ENCODE peak calls at places on chromosomes 1 and 21, in eight cellular contexts. One of them, this sample, is unnamed.

GRCh38 chr1:162248854-162249535 is 127.7 kb downstream of the SPATA46 start:
- DNase-seq in suprapubic skin: no peak
- DNase-seq in GM12891: no peak
- DNase-seq in sigmoid colon: no peak
- DNase-seq in K562: no peak
- DNase-seq in transverse colon: no peak
- DNase-seq in spleen: no peak
- DNase-seq in HCT116: no peak
- DNase-seq in this sample: no peak

GRCh38 chr1:33086384-33086850 is 5.5 kb downstream of the AZIN2 start:
- DNase-seq in suprapubic skin: peak; percentile 85
- DNase-seq in HCT116: peak; percentile 62
- DNase-seq in GM12891: no peak
- DNase-seq in sigmoid colon: peak; percentile 87
- DNase-seq in K562: peak; percentile 85
- DNase-seq in transverse colon: peak; percentile 72
- DNase-seq in spleen: no peak
- DNase-seq in this sample: peak; percentile 63

GRCh38 chr21:17612023-17612564 is 607 bp downstream of the BTG3 start:
- DNase-seq in sigmoid colon: peak; percentile 70
- DNase-seq in GM12891: no peak
- DNase-seq in suprapubic skin: peak; percentile 83
- DNase-seq in HCT116: no peak
- DNase-seq in spleen: peak; percentile 87
- DNase-seq in transverse colon: peak; percentile 41
- DNase-seq in K562: no peak
- DNase-seq in this sample: peak; percentile 90

GRCh38 chr1:210377934-210378333 is 49.2 kb downstream of the HHAT start:
- DNase-seq in transverse colon: no peak
- DNase-seq in HCT116: no peak
- DNase-seq in suprapubic skin: no peak
- DNase-seq in sigmoid colon: no peak
- DNase-seq in spleen: no peak
- DNase-seq in K562: no peak
- DNase-seq in GM12891: no peak
- DNase-seq in this sample: no peak

GRCh38 chr21:26844258-26845065 is 747 bp downstream of the ADAMTS1 start:
- DNase-seq in spleen: peak; percentile 77
- DNase-seq in transverse colon: no peak
- DNase-seq in GM12891: no peak
- DNase-seq in suprapubic skin: no peak
- DNase-seq in sigmoid colon: peak; percentile 84
- DNase-seq in HCT116: no peak
- DNase-seq in K562: no peak
- DNase-seq in this sample: no peak

GRCh38 chr21:33386222-33386784 is 16.9 kb upstream of the IFNGR2 start:
- DNase-seq in GM12891: no peak
- DNase-seq in suprapubic skin: no peak
- DNase-seq in HCT116: no peak
- DNase-seq in K562: peak; percentile 87
- DNase-seq in spleen: no peak
- DNase-seq in sigmoid colon: no peak
- DNase-seq in transverse colon: no peak
- DNase-seq in this sample: no peak

GRCh38 chr1:169538998-169539871 is 47.0 kb downstream of the F5 start:
- DNase-seq in HCT116: peak; percentile 18
- DNase-seq in suprapubic skin: no peak
- DNase-seq in transverse colon: no peak
- DNase-seq in sigmoid colon: no peak
- DNase-seq in spleen: no peak
- DNase-seq in K562: no peak
- DNase-seq in GM12891: no peak
- DNase-seq in this sample: no peak

GRCh38 chr1:4668738-4669700 is 14.6 kb downstream of the AJAP1 start:
- DNase-seq in transverse colon: no peak
- DNase-seq in GM12891: no peak
- DNase-seq in suprapubic skin: no peak
- DNase-seq in spleen: no peak
- DNase-seq in K562: no peak
- DNase-seq in HCT116: no peak
- DNase-seq in sigmoid colon: no peak
- DNase-seq in this sample: no peak

GRCh38 chr1:8814870-8815269 is 2.6 kb downstream of the RERE start:
- DNase-seq in transverse colon: no peak
- DNase-seq in GM12891: no peak
- DNase-seq in suprapubic skin: no peak
- DNase-seq in K562: peak; percentile 63
- DNase-seq in spleen: no peak
- DNase-seq in HCT116: no peak
- DNase-seq in sigmoid colon: no peak
- DNase-seq in this sample: no peak

GRCh38 chr1:168583571-168583970 is 7.2 kb downstream of the XCL1 start:
- DNase-seq in spleen: no peak
- DNase-seq in GM12891: no peak
- DNase-seq in suprapubic skin: no peak
- DNase-seq in sigmoid colon: no peak
- DNase-seq in K562: no peak
- DNase-seq in transverse colon: no peak
- DNase-seq in HCT116: no peak
- DNase-seq in this sample: no peak

GRCh38 chr1:81699234-81699633 is 101.5 kb upstream of the ADGRL2 start:
- DNase-seq in sigmoid colon: no peak
- DNase-seq in K562: no peak
- DNase-seq in spleen: no peak
- DNase-seq in GM12891: no peak
- DNase-seq in suprapubic skin: no peak
- DNase-seq in transverse colon: no peak
- DNase-seq in HCT116: no peak
- DNase-seq in this sample: peak; percentile 24

GRCh38 chr1:24020032-24020431 is 39.9 kb upstream of the SRSF10 start:
- DNase-seq in transverse colon: no peak
- DNase-seq in K562: no peak
- DNase-seq in sigmoid colon: peak; percentile 88
- DNase-seq in GM12891: no peak
- DNase-seq in suprapubic skin: no peak
- DNase-seq in HCT116: no peak
- DNase-seq in spleen: no peak
- DNase-seq in this sample: no peak

GRCh38 chr1:237220243-237220642 is 178.3 kb downstream of the RYR2 start:
- DNase-seq in suprapubic skin: no peak
- DNase-seq in K562: no peak
- DNase-seq in HCT116: no peak
- DNase-seq in transverse colon: no peak
- DNase-seq in sigmoid colon: peak; percentile 65
- DNase-seq in GM12891: no peak
- DNase-seq in spleen: no peak
- DNase-seq in this sample: no peak

GRCh38 chr1:183711165-183711678 is 58.1 kb upstream of the APOBEC4 start:
- DNase-seq in HCT116: no peak
- DNase-seq in transverse colon: no peak
- DNase-seq in spleen: no peak
- DNase-seq in K562: no peak
- DNase-seq in GM12891: no peak
- DNase-seq in suprapubic skin: no peak
- DNase-seq in sigmoid colon: no peak
- DNase-seq in this sample: no peak

GRCh38 chr1:183716286-183716685 is 63.2 kb upstream of the APOBEC4 start:
- DNase-seq in sigmoid colon: no peak
- DNase-seq in transverse colon: no peak
- DNase-seq in GM12891: no peak
- DNase-seq in suprapubic skin: no peak
- DNase-seq in K562: no peak
- DNase-seq in spleen: no peak
- DNase-seq in HCT116: no peak
- DNase-seq in this sample: no peak

GRCh38 chr1:183710734-183711133 is 57.6 kb upstream of the APOBEC4 start:
- DNase-seq in suprapubic skin: no peak
- DNase-seq in transverse colon: no peak
- DNase-seq in K562: no peak
- DNase-seq in HCT116: no peak
- DNase-seq in spleen: no peak
- DNase-seq in GM12891: no peak
- DNase-seq in sigmoid colon: no peak
- DNase-seq in this sample: no peak

GRCh38 chr1:183710333-183710732 is 57.2 kb upstream of the APOBEC4 start:
- DNase-seq in HCT116: no peak
- DNase-seq in K562: no peak
- DNase-seq in spleen: no peak
- DNase-seq in suprapubic skin: no peak
- DNase-seq in transverse colon: no peak
- DNase-seq in sigmoid colon: no peak
- DNase-seq in GM12891: no peak
- DNase-seq in this sample: no peak

DNA sequence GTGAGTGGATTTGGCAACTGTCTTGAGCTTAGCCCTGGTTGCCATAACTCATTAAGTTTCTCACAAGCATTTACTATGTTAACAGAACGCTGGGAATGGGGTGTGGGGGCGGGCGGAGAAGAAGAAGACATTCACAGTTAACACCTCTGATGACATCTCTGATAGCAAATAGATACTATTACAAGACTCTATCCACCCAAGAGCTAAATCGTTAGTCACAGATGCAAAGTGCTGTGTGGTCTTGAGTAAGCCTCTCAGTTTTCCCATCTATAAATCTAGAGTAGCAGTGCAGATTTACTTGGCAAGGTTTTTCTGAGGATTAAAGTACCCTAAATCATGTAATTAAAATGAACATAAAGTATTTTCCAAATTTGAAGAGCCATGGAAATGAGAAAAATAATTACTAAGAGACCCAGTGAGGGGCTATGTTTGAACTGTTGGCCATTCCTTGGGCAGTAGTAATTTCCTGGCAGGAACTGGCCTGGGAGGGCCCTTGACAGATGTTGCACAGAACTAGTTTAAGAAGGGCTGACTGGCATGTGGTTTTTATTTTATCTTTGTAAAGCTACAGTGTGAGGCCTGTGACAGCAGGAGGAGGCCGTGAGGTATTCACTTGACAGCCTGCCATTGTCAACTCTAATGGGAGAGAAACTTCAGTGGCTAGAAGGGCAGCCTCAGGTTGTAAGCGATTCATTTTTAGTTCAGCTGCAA is 58.7 kb upstream of the APOBEC4 start:
- DNase-seq in sigmoid colon: no peak
- DNase-seq in K562: no peak
- DNase-seq in suprapubic skin: no peak
- DNase-seq in transverse colon: no peak
- DNase-seq in HCT116: no peak
- DNase-seq in spleen: no peak
- DNase-seq in GM12891: no peak
- DNase-seq in this sample: no peak
- TF ChIP-seq POLR2A in sigmoid colon: no peak
- TF ChIP-seq POLR2A in K562: no peak
- TF ChIP-seq POLR2A in suprapubic skin: no peak
- TF ChIP-seq POLR2A in transverse colon: no peak
- TF ChIP-seq POLR2A in HCT116: no peak
- TF ChIP-seq POLR2A in spleen: no peak
- TF ChIP-seq POLR2A in GM12891: no peak
- TF ChIP-seq POLR2A in this sample: no peak

GRCh38 chr1:156667968-156668709 is 9.1 kb downstream of the NES start:
- DNase-seq in suprapubic skin: no peak
- DNase-seq in GM12891: no peak
- DNase-seq in K562: no peak
- DNase-seq in HCT116: no peak
- DNase-seq in spleen: no peak
- DNase-seq in transverse colon: no peak
- DNase-seq in sigmoid colon: no peak
- DNase-seq in this sample: no peak

GRCh38 chr1:156668801-156669637 is 8.2 kb downstream of the NES start:
- DNase-seq in K562: peak; percentile 30
- DNase-seq in suprapubic skin: no peak
- DNase-seq in transverse colon: no peak
- DNase-seq in spleen: no peak
- DNase-seq in HCT116: no peak
- DNase-seq in sigmoid colon: no peak
- DNase-seq in GM12891: no peak
- DNase-seq in this sample: no peak

GRCh38 chr1:156670791-156671190 is 6.4 kb downstream of the NES start:
- DNase-seq in transverse colon: no peak
- DNase-seq in K562: peak; percentile 42
- DNase-seq in spleen: no peak
- DNase-seq in HCT116: no peak
- DNase-seq in sigmoid colon: no peak
- DNase-seq in suprapubic skin: no peak
- DNase-seq in GM12891: no peak
- DNase-seq in this sample: no peak

GRCh38 chr1:156670359-156670758 is 6.8 kb downstream of the NES start:
- DNase-seq in HCT116: no peak
- DNase-seq in K562: no peak
- DNase-seq in suprapubic skin: no peak
- DNase-seq in transverse colon: no peak
- DNase-seq in sigmoid colon: no peak
- DNase-seq in spleen: no peak
- DNase-seq in GM12891: no peak
- DNase-seq in this sample: no peak

GRCh38 chr1:156669794-156670193 is 7.4 kb downstream of the NES start:
- DNase-seq in sigmoid colon: no peak
- DNase-seq in suprapubic skin: no peak
- DNase-seq in K562: no peak
- DNase-seq in spleen: no peak
- DNase-seq in HCT116: no peak
- DNase-seq in transverse colon: no peak
- DNase-seq in GM12891: no peak
- DNase-seq in this sample: no peak
- TF ChIP-seq POLR2AphosphoS5 in sigmoid colon: no peak
- TF ChIP-seq POLR2AphosphoS5 in suprapubic skin: no peak
- TF ChIP-seq POLR2AphosphoS5 in K562: no peak
- TF ChIP-seq POLR2AphosphoS5 in spleen: no peak
- TF ChIP-seq POLR2AphosphoS5 in HCT116: no peak
- TF ChIP-seq POLR2AphosphoS5 in transverse colon: no peak
- TF ChIP-seq POLR2AphosphoS5 in GM12891: no peak
- TF ChIP-seq POLR2AphosphoS5 in this sample: no peak

GRCh38 chr1:100299521-100300222 is 33.7 kb downstream of the RTCA start:
- DNase-seq in K562: no peak
- DNase-seq in sigmoid colon: no peak
- DNase-seq in transverse colon: no peak
- DNase-seq in HCT116: no peak
- DNase-seq in spleen: no peak
- DNase-seq in GM12891: no peak
- DNase-seq in suprapubic skin: no peak
- DNase-seq in this sample: no peak
- TF ChIP-seq POLR2A in K562: no peak
- TF ChIP-seq POLR2A in sigmoid colon: no peak
- TF ChIP-seq POLR2A in transverse colon: no peak
- TF ChIP-seq POLR2A in HCT116: no peak
- TF ChIP-seq POLR2A in spleen: no peak
- TF ChIP-seq POLR2A in GM12891: no peak
- TF ChIP-seq POLR2A in suprapubic skin: no peak
- TF ChIP-seq POLR2A in this sample: no peak

DNA sequence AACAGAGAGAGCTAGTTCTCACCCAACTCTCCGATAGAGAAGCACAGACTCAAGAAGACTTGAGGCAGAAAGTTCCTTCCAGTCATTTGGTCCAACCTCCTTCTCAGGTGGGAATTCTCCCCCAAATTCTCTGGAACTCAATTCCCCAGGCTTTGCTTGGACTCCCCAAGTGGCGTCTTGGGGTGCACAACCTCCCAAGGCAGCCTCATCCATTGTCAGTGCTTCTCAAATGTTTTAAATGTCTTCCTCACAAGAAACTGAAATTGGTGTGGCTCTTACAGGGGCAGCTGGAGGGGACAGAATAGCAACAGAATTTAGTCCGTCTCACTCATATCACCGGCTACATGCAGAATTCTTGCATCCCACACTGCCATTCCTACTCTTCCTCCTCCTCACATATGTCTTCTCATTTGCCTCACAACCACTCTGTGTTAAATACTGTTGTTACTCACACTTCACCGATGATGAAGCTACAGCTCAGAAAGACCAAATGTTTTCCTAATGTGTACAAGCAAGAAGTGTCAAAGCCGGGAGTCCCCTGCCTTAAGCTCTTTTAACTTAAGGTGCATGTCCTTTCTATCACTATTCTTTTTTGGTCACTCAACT is 33.4 kb upstream of the CD84 start:
- DNase-seq in K562: no peak
- DNase-seq in spleen: no peak
- DNase-seq in GM12891: no peak
- DNase-seq in sigmoid colon: no peak
- DNase-seq in HCT116: no peak
- DNase-seq in suprapubic skin: no peak
- DNase-seq in transverse colon: no peak
- DNase-seq in this sample: no peak
- TF ChIP-seq POLR2AphosphoS5 in K562: no peak
- TF ChIP-seq POLR2AphosphoS5 in spleen: no peak
- TF ChIP-seq POLR2AphosphoS5 in GM12891: no peak
- TF ChIP-seq POLR2AphosphoS5 in sigmoid colon: no peak
- TF ChIP-seq POLR2AphosphoS5 in HCT116: no peak
- TF ChIP-seq POLR2AphosphoS5 in suprapubic skin: no peak
- TF ChIP-seq POLR2AphosphoS5 in transverse colon: no peak
- TF ChIP-seq POLR2AphosphoS5 in this sample: no peak

This sample was measured in upper lobe of left lung.